ENCODE peak calls at places on chromosomes 16 and 17, in eight cellular contexts. U is thoracic aorta; H is NCI-H1092; D is Peyer's patch; T is naive thymus-derived CD8-positive, alpha-beta T cell; R is IMR-90; Z is stimulated activated CD8-positive, alpha-beta memory T cell treated with anti-CD3 and anti-CD28 coated beads, Interleukin-7, amount 100 ng/mL, for 48 hours; I is cardiac muscle cell. F is an unnamed sample.

GRCh38 chr16:81830845-81831600 is 51.9 kb downstream of the PLCG2 start:
- DNase-seq in U (no peak), H (no peak), D (no peak), T (no peak), R (no peak), Z (no peak), I (no peak), F (no peak)

GRCh38 chr16:78929798-78930197 is 670.7 kb downstream of the MAF start:
- DNase-seq in U (no peak), H (no peak), D (no peak), T (no peak), R (no peak), Z (no peak), I (no peak), F (no peak)

GRCh38 chr17:78923660-78924453 is 1.3 kb downstream of the TIMP2 start:
- DNase-seq in U (no peak), H (no peak), D (peak), T (peak), R (no peak), Z (peak), I (no peak), F (peak)

GRCh38 chr17:56699186-56699895 is 105.8 kb downstream of the NOG start:
- DNase-seq in U (peak), H (no peak), D (no peak), T (no peak), R (peak), Z (no peak), I (peak), F (no peak)

GRCh38 chr17:63932008-63932561 is at the start of gene CD79B:
- DNase-seq in U (no peak), H (no peak), D (no peak), T (no peak), R (no peak), Z (no peak), I (no peak), F (peak)

GRCh38 chr16:70250748-70251650 is 741 bp downstream of the EXOSC6 start:
- DNase-seq in U (no peak), H (no peak), D (peak), T (peak), R (peak), Z (no peak), I (peak), F (peak)

GRCh38 chr16:85611455-85612190 is 1.5 kb upstream of the GSE1 start:
- DNase-seq in U (peak), H (peak), D (peak), T (peak), R (peak), Z (no peak), I (peak), F (peak)

GRCh38 chr17:31583795-31584340 is 192.4 kb downstream of the RAB11FIP4 start:
- DNase-seq in U (no peak), H (no peak), D (no peak), T (no peak), R (no peak), Z (no peak), I (no peak), F (no peak)

GRCh38 chr17:77666881-77667395 is 291.6 kb upstream of the TNRC6C start:
- DNase-seq in U (no peak), H (no peak), D (no peak), T (peak), R (no peak), Z (peak), I (no peak), F (peak)

GRCh38 chr17:56992364-56992763 is 14.4 kb downstream of the SCPEP1 start:
- DNase-seq in U (no peak), H (no peak), D (no peak), T (no peak), R (no peak), Z (no peak), I (no peak), F (no peak)

GRCh38 chr17:64531955-64532371 is 25.2 kb downstream of the CEP95 start:
- DNase-seq in U (no peak), H (no peak), D (no peak), T (no peak), R (peak), Z (no peak), I (no peak), F (no peak)

GRCh38 chr16:986925-987581 is 5.5 kb downstream of the SOX8 start:
- DNase-seq in U (no peak), H (no peak), D (no peak), T (no peak), R (no peak), Z (no peak), I (no peak), F (no peak)

GRCh38 chr16:47110939-47111338 is 32.8 kb downstream of the NETO2 start:
- DNase-seq in U (no peak), H (no peak), D (no peak), T (no peak), R (no peak), Z (no peak), I (no peak), F (no peak)

GRCh38 chr17:42565523-42566214 is 1.2 kb upstream of the MLX start:
- DNase-seq in U (no peak), H (no peak), D (no peak), T (no peak), R (no peak), Z (no peak), I (no peak), F (no peak)

GRCh38 chr16:83917152-83918120 is 18.5 kb downstream of the MLYCD start:
- DNase-seq in U (no peak), H (no peak), D (no peak), T (no peak), R (no peak), Z (no peak), I (no peak), F (no peak)

GRCh38 chr17:46737331-46737730 is 81.2 kb downstream of the WNT3 start:
- DNase-seq in U (no peak), H (no peak), D (no peak), T (no peak), R (no peak), Z (no peak), I (no peak), F (no peak)

GRCh38 chr17:33435716-33436301 is 142.7 kb upstream of the ASIC2 start:
- DNase-seq in U (no peak), H (no peak), D (no peak), T (no peak), R (no peak), Z (no peak), I (no peak), F (no peak)

GRCh38 chr16:19607610-19608280 is 52.2 kb downstream of the VPS35L start:
- DNase-seq in U (no peak), H (no peak), D (no peak), T (no peak), R (peak), Z (no peak), I (no peak), F (no peak)

GRCh38 chr17:8918811-8919210 is 46.7 kb downstream of the PIK3R5 start:
- DNase-seq in U (no peak), H (no peak), D (no peak), T (no peak), R (no peak), Z (no peak), I (no peak), F (no peak)

GRCh38 chr16:81530814-81531213 is 86.2 kb downstream of the CMIP start:
- DNase-seq in U (no peak), H (no peak), D (no peak), T (no peak), R (no peak), Z (no peak), I (no peak), F (no peak)

GRCh38 chr17:82367724-82368524 is 3.6 kb upstream of the UTS2R start:
- DNase-seq in U (no peak), H (no peak), D (no peak), T (no peak), R (peak), Z (no peak), I (peak), F (no peak)

GRCh38 chr16:24538756-24539294 is 541 bp upstream of the RBBP6 start:
- DNase-seq in U (no peak), H (peak), D (no peak), T (no peak), R (no peak), Z (no peak), I (no peak), F (no peak)

GRCh38 chr17:60127068-60128064 is 22.4 kb upstream of the CA4 start:
- DNase-seq in U (no peak), H (no peak), D (no peak), T (no peak), R (no peak), Z (no peak), I (no peak), F (no peak)

GRCh38 chr17:47797797-47798196 is 23.8 kb downstream of the OSBPL7 start:
- DNase-seq in U (no peak), H (no peak), D (no peak), T (no peak), R (no peak), Z (no peak), I (peak), F (no peak)

GRCh38 chr16:53087101-53087500 is 32.3 kb downstream of the CHD9 start:
- DNase-seq in U (no peak), H (no peak), D (no peak), T (no peak), R (peak), Z (no peak), I (no peak), F (no peak)

GRCh38 chr16:66832661-66833305 is 2.0 kb upstream of the NAE1 start:
- DNase-seq in U (no peak), H (no peak), D (no peak), T (no peak), R (peak), Z (no peak), I (no peak), F (no peak)

GRCh38 chr17:47733414-47734288 is 615 bp downstream of the TBX21 start:
- DNase-seq in U (no peak), H (no peak), D (peak), T (no peak), R (no peak), Z (no peak), I (peak), F (peak)

GRCh38 chr17:1203111-1203966 is 23.6 kb upstream of the ABR start:
- DNase-seq in U (no peak), H (no peak), D (peak), T (peak), R (peak), Z (peak), I (peak), F (peak)

F was measured in activated CD4-positive, alpha-beta memory T cell treated with anti-CD3 and anti-CD28 coated beads for 36 hours.